ENCODE peak calls at places on chromosomes 16 and 17, in eight cellular contexts. One of them, this sample, is unnamed. For H3K36me3 and H3K9me3, the result is how much of the 10 kb centered on the place peaks cover.

GRCh38 chr17:67171560-67171959 is 73.4 kb downstream of the HELZ start:
- DNase-seq in heart right ventricle: no peak
- DNase-seq in sigmoid colon: no peak
- DNase-seq in NT2/D1: no peak
- DNase-seq in thoracic aorta: no peak
- DNase-seq in CD8-positive, alpha-beta T cell: no peak
- DNase-seq in naive thymus-derived CD4-positive, alpha-beta T cell: no peak
- DNase-seq in left ventricle myocardium inferior: no peak
- DNase-seq in this sample: no peak

GRCh38 chr17:75872434-75873351 is 5.7 kb downstream of the TRIM47 start:
- DNase-seq in CD8-positive, alpha-beta T cell: peak
- DNase-seq in naive thymus-derived CD4-positive, alpha-beta T cell: peak
- DNase-seq in sigmoid colon: peak
- DNase-seq in NT2/D1: no peak
- DNase-seq in heart right ventricle: peak
- DNase-seq in left ventricle myocardium inferior: peak
- DNase-seq in thoracic aorta: no peak
- DNase-seq in this sample: peak

GRCh38 chr16:50442221-50442620 is 73.4 kb upstream of the BRD7 start:
- DNase-seq in CD8-positive, alpha-beta T cell: no peak
- DNase-seq in NT2/D1: no peak
- DNase-seq in thoracic aorta: no peak
- DNase-seq in heart right ventricle: no peak
- DNase-seq in sigmoid colon: no peak
- DNase-seq in naive thymus-derived CD4-positive, alpha-beta T cell: no peak
- DNase-seq in left ventricle myocardium inferior: no peak
- DNase-seq in this sample: no peak

GRCh38 chr17:26792486-26792885 is 501.4 kb upstream of the WSB1 start:
- DNase-seq in left ventricle myocardium inferior: no peak
- DNase-seq in sigmoid colon: no peak
- DNase-seq in naive thymus-derived CD4-positive, alpha-beta T cell: no peak
- DNase-seq in heart right ventricle: no peak
- DNase-seq in thoracic aorta: no peak
- DNase-seq in NT2/D1: no peak
- DNase-seq in CD8-positive, alpha-beta T cell: no peak
- DNase-seq in this sample: no peak

GRCh38 chr17:32152130-32152529 is 9.8 kb downstream of the RHOT1 start:
- DNase-seq in NT2/D1: no peak
- DNase-seq in sigmoid colon: no peak
- DNase-seq in thoracic aorta: no peak
- DNase-seq in CD8-positive, alpha-beta T cell: no peak
- DNase-seq in heart right ventricle: no peak
- DNase-seq in left ventricle myocardium inferior: no peak
- DNase-seq in naive thymus-derived CD4-positive, alpha-beta T cell: no peak
- DNase-seq in this sample: no peak

GRCh38 chr16:65044861-65045260 is 77.0 kb downstream of the CDH11 start:
- DNase-seq in heart right ventricle: no peak
- DNase-seq in NT2/D1: no peak
- DNase-seq in thoracic aorta: no peak
- DNase-seq in sigmoid colon: no peak
- DNase-seq in naive thymus-derived CD4-positive, alpha-beta T cell: no peak
- DNase-seq in left ventricle myocardium inferior: no peak
- DNase-seq in CD8-positive, alpha-beta T cell: no peak
- DNase-seq in this sample: no peak

GRCh38 chr17:82257473-82257872 is 16.0 kb downstream of the CSNK1D start:
- DNase-seq in CD8-positive, alpha-beta T cell: peak
- DNase-seq in sigmoid colon: peak
- DNase-seq in left ventricle myocardium inferior: no peak
- DNase-seq in NT2/D1: no peak
- DNase-seq in naive thymus-derived CD4-positive, alpha-beta T cell: peak
- DNase-seq in heart right ventricle: peak
- DNase-seq in thoracic aorta: no peak
- DNase-seq in this sample: no peak

GRCh38 chr16:72983728-72984350 is 64.1 kb downstream of the ZFHX3 start:
- DNase-seq in sigmoid colon: peak
- DNase-seq in CD8-positive, alpha-beta T cell: no peak
- DNase-seq in naive thymus-derived CD4-positive, alpha-beta T cell: no peak
- DNase-seq in NT2/D1: no peak
- DNase-seq in thoracic aorta: no peak
- DNase-seq in left ventricle myocardium inferior: no peak
- DNase-seq in heart right ventricle: no peak
- DNase-seq in this sample: no peak

GRCh38 chr17:77391668-77392375 is 251.1 kb downstream of the SEC14L1 start:
- DNase-seq in NT2/D1: no peak
- DNase-seq in thoracic aorta: peak
- DNase-seq in naive thymus-derived CD4-positive, alpha-beta T cell: no peak
- DNase-seq in left ventricle myocardium inferior: peak
- DNase-seq in sigmoid colon: peak
- DNase-seq in CD8-positive, alpha-beta T cell: peak
- DNase-seq in heart right ventricle: no peak
- DNase-seq in this sample: peak

GRCh38 chr16:75919664-75920063 is 193.4 kb upstream of the CPHXL start:
- DNase-seq in CD8-positive, alpha-beta T cell: no peak
- DNase-seq in heart right ventricle: no peak
- DNase-seq in NT2/D1: no peak
- DNase-seq in sigmoid colon: no peak
- DNase-seq in thoracic aorta: no peak
- DNase-seq in left ventricle myocardium inferior: no peak
- DNase-seq in naive thymus-derived CD4-positive, alpha-beta T cell: no peak
- DNase-seq in this sample: peak

GRCh38 chr16:1007284-1007850 is 25.8 kb downstream of the SOX8 start:
- DNase-seq in left ventricle myocardium inferior: no peak
- DNase-seq in NT2/D1: no peak
- DNase-seq in CD8-positive, alpha-beta T cell: no peak
- DNase-seq in naive thymus-derived CD4-positive, alpha-beta T cell: no peak
- DNase-seq in thoracic aorta: no peak
- DNase-seq in heart right ventricle: no peak
- DNase-seq in sigmoid colon: no peak
- DNase-seq in this sample: no peak

GRCh38 chr16:56950881-56951771 is 10.6 kb upstream of the CETP start:
- DNase-seq in CD8-positive, alpha-beta T cell: peak
- DNase-seq in NT2/D1: peak
- DNase-seq in naive thymus-derived CD4-positive, alpha-beta T cell: peak
- DNase-seq in thoracic aorta: no peak
- DNase-seq in left ventricle myocardium inferior: peak
- DNase-seq in sigmoid colon: peak
- DNase-seq in heart right ventricle: peak
- DNase-seq in this sample: peak

GRCh38 chr16:87414251-87414680 is 22.1 kb downstream of the MAP1LC3B start:
- DNase-seq in CD8-positive, alpha-beta T cell: no peak
- DNase-seq in naive thymus-derived CD4-positive, alpha-beta T cell: no peak
- DNase-seq in thoracic aorta: no peak
- DNase-seq in heart right ventricle: no peak
- DNase-seq in NT2/D1: no peak
- DNase-seq in sigmoid colon: peak
- DNase-seq in left ventricle myocardium inferior: peak
- DNase-seq in this sample: no peak
- H3K36me3 ChIP-seq in CD8-positive, alpha-beta T cell: under half
- H3K36me3 ChIP-seq in naive thymus-derived CD4-positive, alpha-beta T cell: half or more
- H3K36me3 ChIP-seq in thoracic aorta: half or more
- H3K36me3 ChIP-seq in heart right ventricle: half or more
- H3K36me3 ChIP-seq in NT2/D1: half or more
- H3K36me3 ChIP-seq in sigmoid colon: under half
- H3K36me3 ChIP-seq in left ventricle myocardium inferior: half or more
- H3K36me3 ChIP-seq in this sample: under half

DNA sequence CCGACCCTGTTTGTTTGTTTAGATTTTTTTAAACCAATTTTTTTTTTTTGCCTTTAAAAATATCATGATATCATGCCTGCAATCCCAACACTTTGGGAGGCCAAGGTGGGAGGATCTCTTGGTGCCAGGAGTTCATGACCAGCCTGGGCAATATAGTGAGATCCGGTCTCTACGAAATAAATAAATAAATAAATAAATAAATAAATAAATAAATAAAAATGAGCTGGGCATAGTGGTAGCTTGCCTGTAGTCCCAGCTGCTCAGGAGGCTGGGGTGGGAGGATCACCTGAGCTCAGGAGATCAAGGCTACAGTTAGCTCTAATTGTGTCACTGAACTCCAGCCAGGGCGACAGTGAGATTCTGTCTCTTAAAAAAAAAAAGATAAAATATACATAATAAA is 8.1 kb upstream of the IGF2BP1 start:
- DNase-seq in NT2/D1: no peak
- DNase-seq in naive thymus-derived CD4-positive, alpha-beta T cell: no peak
- DNase-seq in thoracic aorta: no peak
- DNase-seq in left ventricle myocardium inferior: no peak
- DNase-seq in CD8-positive, alpha-beta T cell: no peak
- DNase-seq in sigmoid colon: no peak
- DNase-seq in heart right ventricle: no peak
- DNase-seq in this sample: no peak
- H3K4me3 ChIP-seq in NT2/D1: no peak
- H3K4me3 ChIP-seq in naive thymus-derived CD4-positive, alpha-beta T cell: no peak
- H3K4me3 ChIP-seq in thoracic aorta: no peak
- H3K4me3 ChIP-seq in left ventricle myocardium inferior: no peak
- H3K4me3 ChIP-seq in CD8-positive, alpha-beta T cell: no peak
- H3K4me3 ChIP-seq in sigmoid colon: no peak
- H3K4me3 ChIP-seq in heart right ventricle: no peak
- H3K4me3 ChIP-seq in this sample: no peak

GRCh38 chr16:77993111-77993571 is 29.2 kb upstream of the CLEC3A start:
- DNase-seq in heart right ventricle: no peak
- DNase-seq in sigmoid colon: no peak
- DNase-seq in naive thymus-derived CD4-positive, alpha-beta T cell: no peak
- DNase-seq in CD8-positive, alpha-beta T cell: no peak
- DNase-seq in NT2/D1: no peak
- DNase-seq in thoracic aorta: no peak
- DNase-seq in left ventricle myocardium inferior: no peak
- DNase-seq in this sample: no peak
- H3K9me3 ChIP-seq in heart right ventricle: under half
- H3K9me3 ChIP-seq in sigmoid colon: under half
- H3K9me3 ChIP-seq in naive thymus-derived CD4-positive, alpha-beta T cell: under half
- H3K9me3 ChIP-seq in CD8-positive, alpha-beta T cell: under half
- H3K9me3 ChIP-seq in NT2/D1: half or more
- H3K9me3 ChIP-seq in thoracic aorta: under half
- H3K9me3 ChIP-seq in left ventricle myocardium inferior: under half
- H3K9me3 ChIP-seq in this sample: under half

GRCh38 chr17:5419356-5419958 is at the start of gene NUP88:
- DNase-seq in thoracic aorta: peak
- DNase-seq in naive thymus-derived CD4-positive, alpha-beta T cell: peak
- DNase-seq in left ventricle myocardium inferior: peak
- DNase-seq in CD8-positive, alpha-beta T cell: peak
- DNase-seq in heart right ventricle: peak
- DNase-seq in sigmoid colon: peak
- DNase-seq in NT2/D1: peak
- DNase-seq in this sample: peak
- H3K36me3 ChIP-seq in thoracic aorta: under half
- H3K36me3 ChIP-seq in naive thymus-derived CD4-positive, alpha-beta T cell: under half
- H3K36me3 ChIP-seq in left ventricle myocardium inferior: half or more
- H3K36me3 ChIP-seq in CD8-positive, alpha-beta T cell: under half
- H3K36me3 ChIP-seq in heart right ventricle: half or more
- H3K36me3 ChIP-seq in sigmoid colon: under half
- H3K36me3 ChIP-seq in NT2/D1: half or more
- H3K36me3 ChIP-seq in this sample: under half

DNA sequence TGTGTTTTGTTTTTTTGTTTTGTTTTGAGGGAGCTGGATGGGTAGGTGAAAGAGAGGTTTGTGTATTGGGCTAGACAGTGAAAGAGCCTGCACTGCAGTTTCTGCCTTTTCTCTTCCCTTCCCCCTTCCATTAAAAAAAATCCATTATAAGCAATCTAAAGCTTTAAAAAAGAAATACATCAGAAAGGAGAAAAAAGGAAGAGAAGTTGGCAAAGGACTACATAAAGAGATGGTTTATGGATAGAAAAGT is 10.7 kb upstream of the EEF2K start:
- DNase-seq in naive thymus-derived CD4-positive, alpha-beta T cell: no peak
- DNase-seq in heart right ventricle: no peak
- DNase-seq in NT2/D1: no peak
- DNase-seq in sigmoid colon: no peak
- DNase-seq in left ventricle myocardium inferior: no peak
- DNase-seq in CD8-positive, alpha-beta T cell: no peak
- DNase-seq in thoracic aorta: no peak
- DNase-seq in this sample: no peak
- H3K4me3 ChIP-seq in naive thymus-derived CD4-positive, alpha-beta T cell: peak
- H3K4me3 ChIP-seq in heart right ventricle: no peak
- H3K4me3 ChIP-seq in NT2/D1: no peak
- H3K4me3 ChIP-seq in sigmoid colon: no peak
- H3K4me3 ChIP-seq in left ventricle myocardium inferior: peak
- H3K4me3 ChIP-seq in CD8-positive, alpha-beta T cell: peak
- H3K4me3 ChIP-seq in thoracic aorta: peak
- H3K4me3 ChIP-seq in this sample: no peak

GRCh38 chr17:78674595-78675315 is 97.6 kb upstream of the DNAH17 start:
- DNase-seq in naive thymus-derived CD4-positive, alpha-beta T cell: no peak
- DNase-seq in NT2/D1: peak
- DNase-seq in thoracic aorta: no peak
- DNase-seq in CD8-positive, alpha-beta T cell: no peak
- DNase-seq in heart right ventricle: no peak
- DNase-seq in left ventricle myocardium inferior: no peak
- DNase-seq in sigmoid colon: no peak
- DNase-seq in this sample: no peak

GRCh38 chr17:78676415-78677302 is 99.5 kb upstream of the DNAH17 start:
- DNase-seq in NT2/D1: no peak
- DNase-seq in CD8-positive, alpha-beta T cell: no peak
- DNase-seq in left ventricle myocardium inferior: no peak
- DNase-seq in naive thymus-derived CD4-positive, alpha-beta T cell: no peak
- DNase-seq in sigmoid colon: no peak
- DNase-seq in heart right ventricle: no peak
- DNase-seq in thoracic aorta: no peak
- DNase-seq in this sample: no peak

GRCh38 chr17:78675316-78675616 is 98.1 kb upstream of the DNAH17 start:
- DNase-seq in left ventricle myocardium inferior: no peak
- DNase-seq in sigmoid colon: no peak
- DNase-seq in CD8-positive, alpha-beta T cell: no peak
- DNase-seq in thoracic aorta: no peak
- DNase-seq in NT2/D1: no peak
- DNase-seq in heart right ventricle: no peak
- DNase-seq in naive thymus-derived CD4-positive, alpha-beta T cell: no peak
- DNase-seq in this sample: no peak

GRCh38 chr17:78674156-78674555 is 97.0 kb upstream of the DNAH17 start:
- DNase-seq in sigmoid colon: no peak
- DNase-seq in NT2/D1: no peak
- DNase-seq in heart right ventricle: no peak
- DNase-seq in thoracic aorta: no peak
- DNase-seq in naive thymus-derived CD4-positive, alpha-beta T cell: no peak
- DNase-seq in left ventricle myocardium inferior: no peak
- DNase-seq in CD8-positive, alpha-beta T cell: no peak
- DNase-seq in this sample: no peak

GRCh38 chr17:78675836-78676235 is 98.6 kb upstream of the DNAH17 start:
- DNase-seq in left ventricle myocardium inferior: no peak
- DNase-seq in naive thymus-derived CD4-positive, alpha-beta T cell: no peak
- DNase-seq in heart right ventricle: no peak
- DNase-seq in CD8-positive, alpha-beta T cell: no peak
- DNase-seq in thoracic aorta: no peak
- DNase-seq in NT2/D1: no peak
- DNase-seq in sigmoid colon: no peak
- DNase-seq in this sample: no peak
- H3K9me3 ChIP-seq in left ventricle myocardium inferior: under half
- H3K9me3 ChIP-seq in naive thymus-derived CD4-positive, alpha-beta T cell: under half
- H3K9me3 ChIP-seq in heart right ventricle: under half
- H3K9me3 ChIP-seq in CD8-positive, alpha-beta T cell: under half
- H3K9me3 ChIP-seq in thoracic aorta: under half
- H3K9me3 ChIP-seq in NT2/D1: under half
- H3K9me3 ChIP-seq in sigmoid colon: under half
- H3K9me3 ChIP-seq in this sample: under half